ENCODE peak calls at places on chromosome X, in six cellular contexts. S is psoas muscle, Z is esophagus muscularis mucosa, E is pancreas, Q is heart right ventricle, R is cardiac muscle cell. W is an unnamed sample. For H3K9me3, the result is how much of the 10 kb centered on the place peaks cover.

GRCh38 chrX:135477576-135477975 is 42.9 kb upstream of the INTS6L start:
- DNase-seq in E (peak), R (peak), Q (peak), S (no peak), Z (no peak), W (peak)

GRCh38 chrX:41449615-41450014 is 2.5 kb downstream of the NYX start:
- DNase-seq in Q (peak), S (no peak), E (no peak), Z (no peak), R (peak), W (no peak)

GRCh38 chrX:143633530-143634372 is 2.1 kb downstream of the SLITRK4 start:
- DNase-seq in Q (no peak), S (no peak), Z (no peak), R (peak), E (peak), W (no peak)

GRCh38 chrX:101478366-101478765 is 6.9 kb upstream of the ARMCX4 start:
- DNase-seq in Z (no peak), S (no peak), R (no peak), E (no peak), Q (no peak), W (no peak)

GRCh38 chrX:23403849-23404248 is 69.2 kb downstream of the PTCHD1 start:
- DNase-seq in S (no peak), R (peak), Q (no peak), E (no peak), Z (no peak), W (no peak)

GRCh38 chrX:12974217-12974796 is 603 bp upstream of the TMSB4X start:
- DNase-seq in R (no peak), E (peak), Q (peak), S (peak), Z (no peak), W (peak)

GRCh38 chrX:10932842-10933440 is 178.2 kb upstream of the HCCS start:
- DNase-seq in E (no peak), R (no peak), Q (no peak), Z (no peak), S (no peak), W (no peak)

GRCh38 chrX:39174761-39175417 is 373.6 kb downstream of the MID1IP1 start:
- DNase-seq in Z (no peak), E (no peak), R (no peak), S (no peak), Q (no peak), W (no peak)

GRCh38 chrX:122868626-122869025 is 315.5 kb upstream of the GRIA3 start:
- DNase-seq in Q (peak), Z (no peak), S (no peak), E (no peak), R (no peak), W (no peak)

GRCh38 chrX:129726307-129727111 is 12.3 kb upstream of the XPNPEP2 start:
- DNase-seq in Z (no peak), S (peak), E (peak), Q (peak), R (peak), W (peak)

GRCh38 chrX:17456526-17456925 is 81.5 kb downstream of the NHS start:
- DNase-seq in Q (no peak), S (no peak), Z (no peak), R (no peak), E (no peak), W (no peak)

GRCh38 chrX:8254386-8254785 is 83.3 kb upstream of the VCX2 start:
- DNase-seq in Z (no peak), Q (no peak), R (no peak), E (no peak), S (no peak), W (no peak)

GRCh38 chrX:10014462-10015373 is 47.6 kb downstream of the CLDN34 start:
- DNase-seq in E (peak), R (peak), Q (peak), S (peak), Z (peak), W (peak)

GRCh38 chrX:37371578-37371981 is 22.4 kb downstream of the PRRG1 start:
- DNase-seq in Q (peak), R (no peak), S (peak), E (peak), Z (no peak), W (no peak)

GRCh38 chrX:155070038-155070437 is 898 bp downstream of the CMC4 start:
- DNase-seq in Z (no peak), R (no peak), Q (no peak), S (no peak), E (no peak), W (no peak)

GRCh38 chrX:120549483-120550452 is 11.0 kb downstream of the CUL4B start:
- DNase-seq in R (no peak), E (no peak), S (no peak), Q (no peak), Z (no peak), W (peak)

GRCh38 chrX:45683914-45684313 is 483.2 kb upstream of the DIPK2B start:
- DNase-seq in Q (no peak), E (no peak), Z (no peak), R (no peak), S (no peak), W (no peak)

GRCh38 chrX:650801-651200 is 20.2 kb downstream of the SHOX start:
- DNase-seq in Q (no peak), Z (no peak), S (no peak), E (no peak), R (no peak), W (no peak)

GRCh38 chrX:140572724-140573123 is 67.9 kb upstream of the SOX3 start:
- DNase-seq in Q (peak), E (no peak), Z (no peak), R (peak), S (no peak), W (no peak)

GRCh38 chrX:36575670-36576069 is 432.5 kb upstream of the FAM47C start:
- DNase-seq in Z (no peak), Q (no peak), S (no peak), E (no peak), R (no peak), W (no peak)

GRCh38 chrX:119062750-119063374 is 9.9 kb upstream of the CT47C1 start:
- DNase-seq in S (no peak), Z (no peak), Q (no peak), R (peak), E (no peak), W (no peak)

GRCh38 chrX:129961180-129962083 is 21.0 kb upstream of the BCORL1 start:
- DNase-seq in Z (no peak), E (peak), Q (peak), R (peak), S (peak), W (no peak)

GRCh38 chrX:3803713-3804112 is 90.3 kb upstream of the PRKX start:
- DNase-seq in Z (no peak), E (no peak), Q (no peak), R (no peak), S (no peak), W (no peak)

GRCh38 chrX:129876734-129877395 is 29.1 kb upstream of the UTP14A start:
- DNase-seq in Q (no peak), S (no peak), E (no peak), R (no peak), Z (no peak), W (no peak)

GRCh38 chrX:134998246-134998645 is 7.5 kb downstream of the SMIM10 start:
- DNase-seq in S (no peak), E (no peak), Z (no peak), R (no peak), Q (no peak), W (no peak)

GRCh38 chrX:95762716-95763115 is 921.9 kb upstream of the DIAPH2 start:
- DNase-seq in R (peak), Z (no peak), E (no peak), Q (no peak), S (no peak), W (no peak)

GRCh38 chrX:27597506-27597905 is 7.4 kb downstream of the DCAF8L2 start:
- DNase-seq in S (no peak), Z (no peak), Q (no peak), R (no peak), E (no peak), W (no peak)

GRCh38 chrX:23610491-23610890 is 56.8 kb upstream of the PRDX4 start:
- DNase-seq in Q (no peak), S (no peak), E (no peak), R (no peak), Z (no peak), W (no peak)

GRCh38 chrX:129808163-129808828 is 28.5 kb downstream of the SASH3 start:
- DNase-seq in E (no peak), Z (no peak), S (no peak), Q (no peak), R (no peak), W (no peak)

GRCh38 chrX:16873106-16873505 is 2.9 kb upstream of the RBBP7 start:
- DNase-seq in R (no peak), S (no peak), E (no peak), Z (no peak), Q (no peak), W (no peak)

GRCh38 chrX:109843963-109844751 is 111.1 kb upstream of the ACSL4 start:
- DNase-seq in E (no peak), R (peak), Q (no peak), Z (no peak), S (no peak), W (no peak)

GRCh38 chrX:153384390-153384789 is 16.8 kb downstream of the PNMA6E start:
- DNase-seq in Z (no peak), S (no peak), E (no peak), R (no peak), Q (no peak), W (no peak)
- H3K9me3 ChIP-seq in Z (under half), S (under half), E (under half), R (under half), Q (under half), W (under half)

DNA sequence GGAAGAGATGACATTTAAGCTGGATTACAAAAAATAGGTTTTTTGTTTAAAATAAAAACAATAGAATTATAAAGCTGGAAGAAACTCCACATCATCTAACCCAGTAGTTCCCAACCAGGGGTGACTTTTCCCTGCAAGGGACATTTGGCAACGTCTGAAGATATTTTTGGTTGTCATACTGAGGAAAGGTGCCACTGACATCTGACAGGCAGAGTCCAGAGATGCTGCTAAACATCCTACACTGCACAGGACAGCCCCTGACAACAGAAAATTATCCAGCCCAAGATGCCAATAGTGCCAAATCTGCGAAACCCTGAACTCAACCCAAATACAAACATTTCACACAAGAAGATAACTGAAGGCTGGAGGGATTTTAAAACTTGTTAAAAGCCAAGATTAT is 18.5 kb downstream of the TAB3 start:
- DNase-seq in R (no peak), Z (no peak), Q (peak), S (no peak), E (no peak), W (no peak)
- H3K27ac ChIP-seq in R (no peak), Z (no peak), Q (no peak), S (no peak), E (no peak), W (no peak)

DNA sequence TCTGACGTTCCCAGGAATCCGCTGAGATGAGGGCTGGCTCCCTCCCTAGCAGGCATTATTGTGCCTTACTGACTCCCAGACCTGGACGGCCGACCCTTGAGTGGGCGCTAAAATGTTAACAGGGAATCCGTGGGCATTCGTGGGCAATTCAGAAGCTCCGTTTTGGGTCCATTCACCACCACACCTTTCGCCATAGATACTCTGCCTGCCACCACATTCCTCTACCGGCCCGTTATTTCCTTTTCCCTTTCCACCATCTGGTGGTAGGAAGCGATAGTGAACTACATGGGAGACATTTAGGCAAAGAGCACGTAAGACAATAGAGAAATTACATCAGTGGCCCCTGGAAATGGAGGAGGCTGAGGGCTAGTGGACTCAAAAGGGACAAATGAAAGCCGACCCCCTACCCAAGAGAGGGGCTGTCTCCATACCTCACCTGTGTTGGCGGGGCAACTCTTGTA is 1.0 kb upstream of the SH3KBP1 start:
- DNase-seq in E (no peak), R (peak), S (no peak), Z (no peak), Q (peak), W (no peak)
- TF ChIP-seq CTCF in E (peak), R (peak), S (peak), Z (peak), Q (peak), W (peak)

GRCh38 chrX:40213092-40213491 is 115.3 kb upstream of the BCOR start:
- DNase-seq in Q (no peak), Z (no peak), S (no peak), E (no peak), R (no peak), W (no peak)
- H3K9me3 ChIP-seq in Q (under half), Z (under half), S (under half), E (under half), R (under half), W (under half)

GRCh38 chrX:150842198-150842553 is 56.3 kb downstream of the CD99L2 start:
- DNase-seq in S (no peak), E (no peak), R (no peak), Q (no peak), Z (no peak), W (no peak)
- H3K27ac ChIP-seq in S (peak), E (no peak), R (no peak), Q (no peak), Z (no peak), W (no peak)

DNA sequence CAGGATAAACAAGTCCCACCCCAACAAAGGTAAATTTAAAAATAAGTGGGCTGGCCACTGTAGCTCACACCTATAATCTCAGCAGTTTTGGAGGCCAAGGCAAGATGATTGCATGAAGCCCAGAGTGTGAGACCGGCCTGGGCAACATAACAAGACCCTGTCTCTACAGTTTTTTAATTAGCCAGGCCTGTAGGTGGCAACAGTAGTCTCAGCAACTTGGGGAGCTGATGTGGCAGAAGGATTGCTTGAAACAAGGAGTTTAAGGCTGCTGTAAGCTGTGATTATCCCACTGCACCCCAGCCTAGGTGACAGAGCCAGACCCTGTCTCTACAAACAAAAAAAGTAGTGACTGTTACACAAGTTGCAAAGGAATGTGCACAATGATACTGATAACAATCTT is 74.6 kb upstream of the FAAH2 start:
- DNase-seq in Q (no peak), R (no peak), Z (no peak), E (no peak), S (no peak), W (no peak)
- TF ChIP-seq CTCF in Q (no peak), R (no peak), Z (no peak), E (no peak), S (no peak), W (no peak)

DNA sequence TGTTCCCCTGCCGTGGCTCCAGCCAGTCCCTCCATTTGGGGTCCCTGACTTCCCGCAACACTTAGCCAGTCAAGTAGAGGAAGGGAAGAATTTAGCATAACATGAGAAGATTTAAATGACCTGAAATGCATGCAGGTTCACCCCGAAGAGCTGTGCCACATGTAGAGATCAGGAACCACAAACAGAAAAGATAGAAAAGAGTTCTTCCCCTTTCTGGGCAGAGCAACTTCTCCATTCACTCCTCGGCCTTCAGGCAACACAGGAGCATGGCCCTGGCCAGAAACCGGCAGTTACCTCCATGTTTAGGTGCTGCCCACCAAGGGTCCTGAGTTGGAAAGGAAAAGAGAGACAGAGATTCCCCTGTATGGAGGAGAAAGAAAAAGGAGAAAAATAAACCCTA is 5.2 kb downstream of the NLRP2B start:
- DNase-seq in Z (no peak), E (no peak), Q (no peak), R (no peak), S (no peak), W (no peak)
- H3K9me3 ChIP-seq in Z (under half), E (under half), Q (under half), R (under half), S (under half), W (under half)

W was measured in right atrium auricular region.